ENCODE peak calls at places on chromosome 18, in five cellular contexts. One of them, this sample, is unnamed. For H3K36me3, the result is how much of the 10 kb centered on the place peaks cover.

GRCh38 chr18:36572135-36572856 is 256.5 kb downstream of the TPGS2 start:
- DNase-seq in IMR-90: peak
- DNase-seq in tibial nerve: peak
- DNase-seq in heart right ventricle: no peak
- DNase-seq in endodermal cell: peak
- DNase-seq in this sample: no peak

GRCh38 chr18:13222371-13223281 is 4.1 kb downstream of the LDLRAD4 start:
- DNase-seq in heart right ventricle: peak
- DNase-seq in endodermal cell: no peak
- DNase-seq in IMR-90: peak
- DNase-seq in tibial nerve: no peak
- DNase-seq in this sample: peak

GRCh38 chr18:6010284-6010683 is 115.0 kb upstream of the TMEM200C start:
- DNase-seq in heart right ventricle: no peak
- DNase-seq in endodermal cell: no peak
- DNase-seq in IMR-90: peak
- DNase-seq in tibial nerve: no peak
- DNase-seq in this sample: no peak

GRCh38 chr18:9925369-9925768 is 11.6 kb downstream of the VAPA start:
- DNase-seq in heart right ventricle: no peak
- DNase-seq in endodermal cell: no peak
- DNase-seq in IMR-90: peak
- DNase-seq in tibial nerve: no peak
- DNase-seq in this sample: no peak

GRCh38 chr18:12410121-12410520 is 2.4 kb downstream of the PRELID3A start:
- DNase-seq in endodermal cell: no peak
- DNase-seq in IMR-90: no peak
- DNase-seq in tibial nerve: no peak
- DNase-seq in heart right ventricle: no peak
- DNase-seq in this sample: no peak

GRCh38 chr18:51196116-51196810 is 1.2 kb downstream of the MEX3C start:
- DNase-seq in endodermal cell: peak
- DNase-seq in tibial nerve: peak
- DNase-seq in heart right ventricle: peak
- DNase-seq in IMR-90: peak
- DNase-seq in this sample: peak

GRCh38 chr18:78031589-78031988 is 781.9 kb downstream of the GALR1 start:
- DNase-seq in IMR-90: no peak
- DNase-seq in endodermal cell: no peak
- DNase-seq in tibial nerve: no peak
- DNase-seq in heart right ventricle: no peak
- DNase-seq in this sample: no peak

GRCh38 chr18:79373736-79374135 is 22.0 kb upstream of the NFATC1 start:
- DNase-seq in tibial nerve: no peak
- DNase-seq in endodermal cell: no peak
- DNase-seq in heart right ventricle: no peak
- DNase-seq in IMR-90: no peak
- DNase-seq in this sample: no peak

GRCh38 chr18:48929212-48929612 is 21.6 kb downstream of the SMAD7 start:
- DNase-seq in endodermal cell: no peak
- DNase-seq in IMR-90: peak
- DNase-seq in tibial nerve: no peak
- DNase-seq in heart right ventricle: no peak
- DNase-seq in this sample: no peak

GRCh38 chr18:48932462-48932818 is 18.3 kb downstream of the SMAD7 start:
- DNase-seq in IMR-90: no peak
- DNase-seq in tibial nerve: no peak
- DNase-seq in heart right ventricle: no peak
- DNase-seq in endodermal cell: no peak
- DNase-seq in this sample: no peak

GRCh38 chr18:48929951-48930713 is 20.6 kb downstream of the SMAD7 start:
- DNase-seq in heart right ventricle: no peak
- DNase-seq in endodermal cell: no peak
- DNase-seq in tibial nerve: no peak
- DNase-seq in IMR-90: peak
- DNase-seq in this sample: no peak

GRCh38 chr18:48931680-48932461 is 18.9 kb downstream of the SMAD7 start:
- DNase-seq in endodermal cell: no peak
- DNase-seq in IMR-90: no peak
- DNase-seq in tibial nerve: no peak
- DNase-seq in heart right ventricle: no peak
- DNase-seq in this sample: no peak

GRCh38 chr18:48930926-48931325 is 19.8 kb downstream of the SMAD7 start:
- DNase-seq in endodermal cell: no peak
- DNase-seq in tibial nerve: no peak
- DNase-seq in heart right ventricle: no peak
- DNase-seq in IMR-90: no peak
- DNase-seq in this sample: no peak
- H3K4me3 ChIP-seq in endodermal cell: no peak
- H3K4me3 ChIP-seq in tibial nerve: no peak
- H3K4me3 ChIP-seq in heart right ventricle: no peak
- H3K4me3 ChIP-seq in IMR-90: no peak
- H3K4me3 ChIP-seq in this sample: no peak

GRCh38 chr18:25678226-25678625 is 326.3 kb upstream of the ZNF521 start:
- DNase-seq in heart right ventricle: no peak
- DNase-seq in tibial nerve: no peak
- DNase-seq in endodermal cell: no peak
- DNase-seq in IMR-90: no peak
- DNase-seq in this sample: no peak
- H3K36me3 ChIP-seq in heart right ventricle: under half
- H3K36me3 ChIP-seq in tibial nerve: under half
- H3K36me3 ChIP-seq in endodermal cell: under half
- H3K36me3 ChIP-seq in IMR-90: under half
- H3K36me3 ChIP-seq in this sample: under half

GRCh38 chr18:62928316-62928715 is 213.0 kb downstream of the PHLPP1 start:
- DNase-seq in heart right ventricle: no peak
- DNase-seq in IMR-90: peak
- DNase-seq in endodermal cell: no peak
- DNase-seq in tibial nerve: no peak
- DNase-seq in this sample: no peak
- TF ChIP-seq CTCF in heart right ventricle: no peak
- TF ChIP-seq CTCF in IMR-90: peak
- TF ChIP-seq CTCF in endodermal cell: no peak
- TF ChIP-seq CTCF in tibial nerve: no peak
- TF ChIP-seq CTCF in this sample: no peak

DNA sequence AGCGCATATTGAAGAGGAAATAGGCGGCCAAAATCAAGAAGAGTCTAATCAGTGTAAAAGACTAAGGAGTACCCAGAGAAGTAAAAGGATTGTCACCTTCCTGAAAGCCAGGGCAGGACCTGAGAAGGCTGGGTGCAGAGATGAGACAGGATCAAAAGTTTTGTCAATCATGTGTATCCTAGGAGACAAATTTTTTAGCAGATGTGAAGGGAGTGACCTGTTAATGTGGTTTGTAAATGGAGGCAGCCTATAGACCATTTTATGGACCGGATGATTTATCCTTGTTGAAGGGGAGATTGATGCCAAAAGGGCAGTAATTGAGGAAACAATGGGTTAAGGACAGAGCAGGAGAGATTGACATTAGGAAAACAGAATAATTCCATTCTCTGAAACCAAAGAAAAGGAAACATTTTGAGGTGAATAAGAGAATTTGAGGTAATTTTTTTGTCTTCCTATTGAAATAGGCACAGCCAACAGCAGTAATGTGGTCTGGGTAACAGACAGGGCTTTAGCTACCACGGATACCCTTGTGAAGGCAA is 856 bp downstream of the NDC80 start:
- DNase-seq in tibial nerve: no peak
- DNase-seq in heart right ventricle: no peak
- DNase-seq in IMR-90: no peak
- DNase-seq in endodermal cell: no peak
- DNase-seq in this sample: no peak
- H3K4me3 ChIP-seq in tibial nerve: peak
- H3K4me3 ChIP-seq in heart right ventricle: peak
- H3K4me3 ChIP-seq in IMR-90: peak
- H3K4me3 ChIP-seq in endodermal cell: peak
- H3K4me3 ChIP-seq in this sample: no peak

DNA sequence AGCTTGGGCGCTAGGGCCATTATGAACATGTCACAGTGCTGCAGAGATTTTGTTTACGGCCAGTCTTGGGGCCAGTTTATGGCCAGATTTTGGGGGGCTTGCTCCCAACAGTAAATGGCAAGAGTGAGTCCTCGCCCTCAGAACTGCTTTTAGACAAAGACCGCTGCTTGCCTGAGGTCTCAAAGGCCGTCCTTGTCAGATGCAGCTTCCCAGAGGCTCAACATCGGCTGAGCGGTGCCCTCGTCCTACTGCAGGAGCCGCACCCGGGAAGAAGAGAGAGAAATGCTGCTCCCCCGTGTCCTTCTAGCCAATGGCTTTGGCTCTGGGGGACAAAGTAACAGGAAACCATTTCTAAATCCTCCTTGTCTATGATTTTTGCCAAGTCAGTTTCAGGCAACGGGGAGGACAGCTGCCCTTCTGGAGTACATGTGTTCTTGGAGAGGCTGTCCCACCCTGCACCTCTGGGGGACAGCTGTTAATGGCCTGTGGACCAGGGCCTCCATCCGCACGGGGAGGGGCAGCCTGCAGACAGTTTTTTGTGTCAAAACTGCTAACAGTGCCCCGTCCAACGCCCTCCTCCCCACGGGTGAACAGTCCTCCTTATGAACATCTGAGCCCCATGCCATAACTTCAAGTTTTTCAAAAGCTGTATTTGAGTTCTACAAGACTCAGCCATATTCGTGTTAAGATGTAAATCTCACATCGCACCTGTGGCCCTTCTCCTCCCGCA is 66.1 kb downstream of the C18orf63 start:
- DNase-seq in tibial nerve: no peak
- DNase-seq in IMR-90: no peak
- DNase-seq in heart right ventricle: no peak
- DNase-seq in endodermal cell: no peak
- DNase-seq in this sample: peak
- H3K36me3 ChIP-seq in tibial nerve: under half
- H3K36me3 ChIP-seq in IMR-90: under half
- H3K36me3 ChIP-seq in heart right ventricle: under half
- H3K36me3 ChIP-seq in endodermal cell: under half
- H3K36me3 ChIP-seq in this sample: under half

DNA sequence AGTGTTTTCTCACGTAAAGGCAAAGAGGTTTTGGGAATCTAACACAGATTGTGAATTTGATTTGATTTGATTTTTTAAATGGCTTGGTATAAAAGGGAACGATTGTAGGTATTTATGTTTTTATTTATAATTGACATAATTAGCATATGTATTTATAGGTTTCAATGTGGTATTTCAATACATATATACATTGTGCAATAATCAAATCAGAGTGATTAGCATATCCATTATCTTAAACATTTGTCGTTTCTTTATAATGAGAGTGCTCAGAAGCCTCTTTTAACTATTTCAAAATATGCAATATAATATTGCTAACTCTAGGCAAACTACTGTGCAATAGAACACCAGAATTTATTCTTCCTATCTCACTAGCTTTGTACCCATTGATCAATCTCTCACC is 35.1 kb upstream of the CDH2 start:
- DNase-seq in endodermal cell: no peak
- DNase-seq in tibial nerve: no peak
- DNase-seq in heart right ventricle: no peak
- DNase-seq in IMR-90: no peak
- DNase-seq in this sample: no peak
- TF ChIP-seq CTCF in endodermal cell: no peak
- TF ChIP-seq CTCF in tibial nerve: no peak
- TF ChIP-seq CTCF in heart right ventricle: no peak
- TF ChIP-seq CTCF in IMR-90: no peak
- TF ChIP-seq CTCF in this sample: no peak

This sample was measured in right atrium auricular region.